ENCODE peak calls at places on chromosomes 1 and 21, in ten cellular contexts. E is non-pigmented ciliary epithelial cell; A is germinal center; L is CD4-positive, alpha-beta memory T cell; F is ecto neural progenitor cell; P is kidney glomerular epithelial cell; D is A673; U is stimulated activated CD4-positive, alpha-beta T cell treated with anti-CD3 and anti-CD28 coated beads, Interleukin-4, amount 100 ng/mL, for 24 hours; N is HCEC 1CT; C is substantia nigra. S is an unnamed sample.

GRCh38 chr1:92398519-92398918 is 88.2 kb downstream of the GFI1 start:
- DNase-seq in E (no peak), A (no peak), L (no peak), F (no peak), P (no peak), D (no peak), U (no peak), N (no peak), C (no peak), S (no peak)

GRCh38 chr21:42085246-42086077 is 14.3 kb downstream of the UMODL1 start:
- DNase-seq in E (no peak), A (no peak), L (no peak), F (no peak), P (no peak), D (no peak), U (no peak), N (no peak), C (no peak), S (no peak)

GRCh38 chr1:113808450-113809195 is 3.7 kb downstream of the RSBN1 start:
- DNase-seq in E (no peak), A (no peak), L (no peak), F (no peak), P (no peak), D (peak), U (no peak), N (no peak), C (no peak), S (no peak)

GRCh38 chr1:2638466-2639115 is 5.8 kb upstream of the MMEL1 start:
- DNase-seq in E (no peak), A (no peak), L (no peak), F (no peak), P (no peak), D (no peak), U (no peak), N (no peak), C (no peak), S (no peak)

GRCh38 chr1:239930646-239931262 is 160.9 kb upstream of the FMN2 start:
- DNase-seq in E (no peak), A (no peak), L (no peak), F (no peak), P (no peak), D (no peak), U (no peak), N (no peak), C (no peak), S (no peak)

GRCh38 chr1:46306159-46306530 is 2.6 kb downstream of the UQCRH start:
- DNase-seq in E (no peak), A (no peak), L (no peak), F (no peak), P (no peak), D (no peak), U (no peak), N (no peak), C (no peak), S (no peak)

GRCh38 chr1:23619299-23620188 is 60.2 kb upstream of the ID3 start:
- DNase-seq in E (no peak), A (peak), L (peak), F (no peak), P (peak), D (no peak), U (peak), N (no peak), C (no peak), S (no peak)

GRCh38 chr1:232558974-232559373 is 71.0 kb downstream of the SIPA1L2 start:
- DNase-seq in E (no peak), A (no peak), L (no peak), F (no peak), P (no peak), D (peak), U (no peak), N (no peak), C (no peak), S (no peak)

GRCh38 chr21:32772281-32773047 is 909 bp upstream of the PAXBP1 start:
- DNase-seq in E (no peak), A (peak), L (peak), F (no peak), P (no peak), D (peak), U (peak), N (no peak), C (no peak), S (no peak)

GRCh38 chr1:207814469-207814868 is 62.6 kb downstream of the CD46 start:
- DNase-seq in E (no peak), A (no peak), L (no peak), F (no peak), P (no peak), D (no peak), U (no peak), N (no peak), C (no peak), S (no peak)

GRCh38 chr1:181134543-181135461 is 46.3 kb downstream of the IER5 start:
- DNase-seq in E (no peak), A (peak), L (no peak), F (no peak), P (peak), D (peak), U (peak), N (no peak), C (no peak), S (no peak)

GRCh38 chr1:86499987-86500593 is 31.4 kb downstream of the CLCA1 start:
- DNase-seq in E (no peak), A (peak), L (peak), F (no peak), P (peak), D (peak), U (no peak), N (peak), C (no peak), S (no peak)

GRCh38 chr1:183896466-183897026 is 91.6 kb downstream of the RGL1 start:
- DNase-seq in E (no peak), A (no peak), L (no peak), F (no peak), P (no peak), D (no peak), U (no peak), N (peak), C (no peak), S (no peak)

GRCh38 chr1:14929547-14930223 is 223.9 kb upstream of the TMEM51 start:
- DNase-seq in E (no peak), A (no peak), L (no peak), F (no peak), P (peak), D (peak), U (no peak), N (peak), C (no peak), S (no peak)

GRCh38 chr1:156549831-156550230 is 22.5 kb downstream of the IQGAP3 start:
- DNase-seq in E (no peak), A (no peak), L (no peak), F (no peak), P (no peak), D (no peak), U (no peak), N (no peak), C (no peak), S (no peak)

GRCh38 chr1:88736633-88737248 is 52.7 kb downstream of the PKN2 start:
- DNase-seq in E (no peak), A (peak), L (no peak), F (no peak), P (peak), D (peak), U (no peak), N (peak), C (no peak), S (no peak)

GRCh38 chr1:78355646-78356045 is 135.1 kb upstream of the PTGFR start:
- DNase-seq in E (no peak), A (no peak), L (no peak), F (no peak), P (no peak), D (no peak), U (no peak), N (peak), C (no peak), S (no peak)

GRCh38 chr21:45167796-45168222 is 93.4 kb downstream of the ADARB1 start:
- DNase-seq in E (peak), A (no peak), L (no peak), F (no peak), P (no peak), D (peak), U (no peak), N (peak), C (no peak), S (no peak)

GRCh38 chr1:36913016-36913415 is 121.3 kb downstream of the GRIK3 start:
- DNase-seq in E (no peak), A (no peak), L (no peak), F (peak), P (no peak), D (no peak), U (no peak), N (no peak), C (no peak), S (no peak)

GRCh38 chr21:45779226-45779625 is 135.7 kb downstream of the PCBP3 start:
- DNase-seq in E (no peak), A (no peak), L (no peak), F (no peak), P (no peak), D (no peak), U (no peak), N (no peak), C (no peak), S (no peak)

GRCh38 chr1:232221790-232222499 is 408.0 kb downstream of the SIPA1L2 start:
- DNase-seq in E (peak), A (no peak), L (no peak), F (peak), P (peak), D (no peak), U (no peak), N (peak), C (no peak), S (no peak)

GRCh38 chr1:9439074-9439761 is 100.0 kb upstream of the SLC25A33 start:
- DNase-seq in E (no peak), A (no peak), L (no peak), F (no peak), P (peak), D (no peak), U (no peak), N (no peak), C (no peak), S (no peak)

GRCh38 chr1:107993920-107994319 is 28.9 kb upstream of the VAV3 start:
- DNase-seq in E (no peak), A (no peak), L (no peak), F (no peak), P (peak), D (no peak), U (no peak), N (no peak), C (no peak), S (no peak)

GRCh38 chr1:10421637-10422036 is 8.6 kb upstream of the CENPS start:
- DNase-seq in E (no peak), A (no peak), L (no peak), F (no peak), P (no peak), D (no peak), U (no peak), N (no peak), C (no peak), S (no peak)

GRCh38 chr1:3170566-3171453 is 101.8 kb downstream of the PRDM16 start:
- DNase-seq in E (no peak), A (no peak), L (no peak), F (peak), P (no peak), D (no peak), U (no peak), N (no peak), C (peak), S (no peak)

GRCh38 chr21:44874497-44875331 is 1.2 kb upstream of the PTTG1IP start:
- DNase-seq in E (no peak), A (peak), L (peak), F (peak), P (no peak), D (peak), U (peak), N (no peak), C (no peak), S (no peak)

GRCh38 chr1:205440476-205441317 is 15.1 kb downstream of the BLACAT1 start:
- DNase-seq in E (no peak), A (peak), L (peak), F (peak), P (peak), D (peak), U (peak), N (no peak), C (no peak), S (no peak)

GRCh38 chr1:151113877-151114276 is 32.6 kb downstream of the SEMA6C start:
- DNase-seq in E (no peak), A (no peak), L (no peak), F (no peak), P (no peak), D (no peak), U (no peak), N (no peak), C (no peak), S (no peak)

GRCh38 chr1:6082430-6082971 is 36.8 kb downstream of the KCNAB2 start:
- DNase-seq in E (no peak), A (no peak), L (no peak), F (no peak), P (no peak), D (no peak), U (no peak), N (no peak), C (no peak), S (no peak)

GRCh38 chr1:248695451-248696132 is 7.0 kb downstream of the OR14I1 start:
- DNase-seq in E (no peak), A (no peak), L (no peak), F (no peak), P (peak), D (no peak), U (no peak), N (no peak), C (no peak), S (no peak)